ENCODE peak calls at places on chromosomes 5 and 9, in ten cellular contexts. One of them, this sample, is unnamed.

GRCh38 chr9:116574027-116574679 is 113.0 kb upstream of the TRIM32 start:
- DNase-seq in neural progenitor cell: no peak
- DNase-seq in body of pancreas: peak
- DNase-seq in uterus: no peak
- DNase-seq in aorta: no peak
- DNase-seq in upper lobe of left lung: peak
- DNase-seq in CD4-positive, alpha-beta T cell: no peak
- DNase-seq in WERI-Rb-1: peak
- DNase-seq in AG04450: no peak
- DNase-seq in RWPE1: no peak
- DNase-seq in this sample: no peak

GRCh38 chr9:83444110-83444509 is 94.1 kb downstream of the FRMD3 start:
- DNase-seq in AG04450: no peak
- DNase-seq in CD4-positive, alpha-beta T cell: no peak
- DNase-seq in RWPE1: no peak
- DNase-seq in neural progenitor cell: no peak
- DNase-seq in uterus: peak
- DNase-seq in body of pancreas: no peak
- DNase-seq in aorta: peak
- DNase-seq in upper lobe of left lung: no peak
- DNase-seq in WERI-Rb-1: no peak
- DNase-seq in this sample: peak

GRCh38 chr5:170149206-170149515 is 43.5 kb downstream of the FOXI1 start:
- DNase-seq in RWPE1: no peak
- DNase-seq in neural progenitor cell: no peak
- DNase-seq in WERI-Rb-1: no peak
- DNase-seq in body of pancreas: no peak
- DNase-seq in CD4-positive, alpha-beta T cell: no peak
- DNase-seq in AG04450: no peak
- DNase-seq in uterus: no peak
- DNase-seq in upper lobe of left lung: no peak
- DNase-seq in aorta: no peak
- DNase-seq in this sample: no peak

GRCh38 chr5:62727184-62727583 is 148.6 kb downstream of the LRRC70 start:
- DNase-seq in CD4-positive, alpha-beta T cell: no peak
- DNase-seq in upper lobe of left lung: no peak
- DNase-seq in WERI-Rb-1: no peak
- DNase-seq in uterus: no peak
- DNase-seq in AG04450: no peak
- DNase-seq in aorta: no peak
- DNase-seq in body of pancreas: no peak
- DNase-seq in neural progenitor cell: no peak
- DNase-seq in RWPE1: no peak
- DNase-seq in this sample: no peak

GRCh38 chr9:81374881-81375280 is 314.5 kb downstream of the TLE1 start:
- DNase-seq in uterus: no peak
- DNase-seq in CD4-positive, alpha-beta T cell: no peak
- DNase-seq in AG04450: no peak
- DNase-seq in upper lobe of left lung: no peak
- DNase-seq in aorta: no peak
- DNase-seq in RWPE1: no peak
- DNase-seq in body of pancreas: no peak
- DNase-seq in neural progenitor cell: no peak
- DNase-seq in WERI-Rb-1: no peak
- DNase-seq in this sample: no peak

GRCh38 chr9:33782395-33783152 is 12.8 kb upstream of the PRSS3 start:
- DNase-seq in RWPE1: no peak
- DNase-seq in aorta: no peak
- DNase-seq in AG04450: peak
- DNase-seq in upper lobe of left lung: no peak
- DNase-seq in WERI-Rb-1: no peak
- DNase-seq in body of pancreas: no peak
- DNase-seq in neural progenitor cell: no peak
- DNase-seq in uterus: no peak
- DNase-seq in CD4-positive, alpha-beta T cell: no peak
- DNase-seq in this sample: no peak

GRCh38 chr9:110192531-110193326 is 15.2 kb downstream of the C9orf152 start:
- DNase-seq in body of pancreas: no peak
- DNase-seq in WERI-Rb-1: no peak
- DNase-seq in CD4-positive, alpha-beta T cell: no peak
- DNase-seq in upper lobe of left lung: peak
- DNase-seq in uterus: peak
- DNase-seq in aorta: peak
- DNase-seq in neural progenitor cell: no peak
- DNase-seq in AG04450: peak
- DNase-seq in RWPE1: no peak
- DNase-seq in this sample: peak

GRCh38 chr9:79256691-79257213 is 315.0 kb upstream of the TLE4 start:
- DNase-seq in neural progenitor cell: peak
- DNase-seq in body of pancreas: peak
- DNase-seq in uterus: no peak
- DNase-seq in CD4-positive, alpha-beta T cell: no peak
- DNase-seq in AG04450: no peak
- DNase-seq in upper lobe of left lung: no peak
- DNase-seq in aorta: no peak
- DNase-seq in RWPE1: peak
- DNase-seq in WERI-Rb-1: peak
- DNase-seq in this sample: no peak

GRCh38 chr9:101485873-101486692 is 47.6 kb upstream of the RNF20 start:
- DNase-seq in upper lobe of left lung: no peak
- DNase-seq in WERI-Rb-1: peak
- DNase-seq in neural progenitor cell: peak
- DNase-seq in aorta: peak
- DNase-seq in RWPE1: peak
- DNase-seq in CD4-positive, alpha-beta T cell: no peak
- DNase-seq in AG04450: no peak
- DNase-seq in body of pancreas: peak
- DNase-seq in uterus: peak
- DNase-seq in this sample: peak

GRCh38 chr5:14849516-14850294 is 21.9 kb downstream of the ANKH start:
- DNase-seq in CD4-positive, alpha-beta T cell: no peak
- DNase-seq in WERI-Rb-1: no peak
- DNase-seq in RWPE1: peak
- DNase-seq in body of pancreas: no peak
- DNase-seq in neural progenitor cell: no peak
- DNase-seq in aorta: no peak
- DNase-seq in AG04450: no peak
- DNase-seq in upper lobe of left lung: no peak
- DNase-seq in uterus: no peak
- DNase-seq in this sample: no peak

DNA sequence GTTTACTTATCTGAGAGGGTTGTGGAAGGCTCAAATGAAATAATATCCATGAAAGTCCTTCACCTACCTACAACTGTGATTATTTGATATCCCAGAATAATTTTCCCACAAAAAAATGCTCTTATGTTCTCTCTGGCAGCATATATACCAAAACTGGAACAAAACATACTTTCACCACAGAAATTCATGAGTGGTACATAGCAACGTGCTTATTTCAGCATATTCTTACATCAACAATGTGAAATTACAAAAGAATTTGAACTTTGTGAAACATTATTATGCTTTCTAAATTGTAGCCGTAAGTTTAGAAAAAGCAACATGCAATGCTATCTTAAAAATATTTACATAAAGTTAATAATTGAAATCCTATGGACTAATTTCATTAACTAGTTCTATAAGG is 137.1 kb downstream of the GABRB2 start:
- DNase-seq in WERI-Rb-1: no peak
- DNase-seq in uterus: no peak
- DNase-seq in aorta: no peak
- DNase-seq in upper lobe of left lung: no peak
- DNase-seq in AG04450: no peak
- DNase-seq in CD4-positive, alpha-beta T cell: no peak
- DNase-seq in body of pancreas: no peak
- DNase-seq in neural progenitor cell: no peak
- DNase-seq in RWPE1: no peak
- DNase-seq in this sample: no peak
- H3K27ac ChIP-seq in WERI-Rb-1: no peak
- H3K27ac ChIP-seq in uterus: no peak
- H3K27ac ChIP-seq in aorta: no peak
- H3K27ac ChIP-seq in upper lobe of left lung: no peak
- H3K27ac ChIP-seq in AG04450: no peak
- H3K27ac ChIP-seq in CD4-positive, alpha-beta T cell: no peak
- H3K27ac ChIP-seq in body of pancreas: no peak
- H3K27ac ChIP-seq in neural progenitor cell: no peak
- H3K27ac ChIP-seq in RWPE1: no peak
- H3K27ac ChIP-seq in this sample: no peak

GRCh38 chr5:156473271-156473935 is 146.4 kb downstream of the SGCD start:
- DNase-seq in uterus: no peak
- DNase-seq in WERI-Rb-1: no peak
- DNase-seq in aorta: no peak
- DNase-seq in upper lobe of left lung: no peak
- DNase-seq in body of pancreas: no peak
- DNase-seq in neural progenitor cell: no peak
- DNase-seq in AG04450: no peak
- DNase-seq in CD4-positive, alpha-beta T cell: no peak
- DNase-seq in RWPE1: peak
- DNase-seq in this sample: no peak
- H3K27ac ChIP-seq in uterus: no peak
- H3K27ac ChIP-seq in WERI-Rb-1: no peak
- H3K27ac ChIP-seq in aorta: no peak
- H3K27ac ChIP-seq in upper lobe of left lung: no peak
- H3K27ac ChIP-seq in body of pancreas: no peak
- H3K27ac ChIP-seq in neural progenitor cell: no peak
- H3K27ac ChIP-seq in AG04450: no peak
- H3K27ac ChIP-seq in CD4-positive, alpha-beta T cell: no peak
- H3K27ac ChIP-seq in RWPE1: no peak
- H3K27ac ChIP-seq in this sample: no peak

DNA sequence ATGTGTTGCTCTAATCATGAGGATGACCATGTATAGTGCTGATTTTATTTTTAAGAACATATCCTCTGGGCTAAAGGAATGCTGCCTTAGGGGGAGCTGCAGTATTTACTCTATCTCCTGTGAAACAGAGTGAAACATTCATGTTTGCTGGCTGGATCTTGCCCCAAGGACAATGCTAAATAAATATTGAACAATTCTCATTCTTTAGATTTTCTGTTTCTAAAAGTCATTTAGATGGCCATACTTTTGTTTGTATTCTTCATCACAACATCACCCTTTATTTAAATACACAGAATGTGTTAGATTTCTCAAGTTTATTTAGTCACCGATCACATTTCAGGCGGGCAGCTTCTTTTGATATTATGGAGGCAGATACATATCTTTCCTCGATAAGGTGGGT is 103.3 kb downstream of the ARHGEF28 start:
- DNase-seq in uterus: no peak
- DNase-seq in neural progenitor cell: no peak
- DNase-seq in upper lobe of left lung: no peak
- DNase-seq in CD4-positive, alpha-beta T cell: no peak
- DNase-seq in WERI-Rb-1: no peak
- DNase-seq in aorta: no peak
- DNase-seq in RWPE1: no peak
- DNase-seq in body of pancreas: peak
- DNase-seq in AG04450: no peak
- DNase-seq in this sample: no peak
- H3K27ac ChIP-seq in uterus: peak
- H3K27ac ChIP-seq in neural progenitor cell: no peak
- H3K27ac ChIP-seq in upper lobe of left lung: no peak
- H3K27ac ChIP-seq in CD4-positive, alpha-beta T cell: no peak
- H3K27ac ChIP-seq in WERI-Rb-1: no peak
- H3K27ac ChIP-seq in aorta: peak
- H3K27ac ChIP-seq in RWPE1: no peak
- H3K27ac ChIP-seq in body of pancreas: peak
- H3K27ac ChIP-seq in AG04450: no peak
- H3K27ac ChIP-seq in this sample: no peak

GRCh38 chr5:139951983-139952382 is 91.1 kb downstream of the NRG2 start:
- DNase-seq in uterus: no peak
- DNase-seq in CD4-positive, alpha-beta T cell: no peak
- DNase-seq in WERI-Rb-1: no peak
- DNase-seq in AG04450: no peak
- DNase-seq in aorta: no peak
- DNase-seq in neural progenitor cell: no peak
- DNase-seq in body of pancreas: no peak
- DNase-seq in upper lobe of left lung: no peak
- DNase-seq in RWPE1: no peak
- DNase-seq in this sample: no peak
- H3K27ac ChIP-seq in uterus: no peak
- H3K27ac ChIP-seq in CD4-positive, alpha-beta T cell: no peak
- H3K27ac ChIP-seq in WERI-Rb-1: no peak
- H3K27ac ChIP-seq in AG04450: no peak
- H3K27ac ChIP-seq in aorta: no peak
- H3K27ac ChIP-seq in neural progenitor cell: no peak
- H3K27ac ChIP-seq in body of pancreas: no peak
- H3K27ac ChIP-seq in upper lobe of left lung: no peak
- H3K27ac ChIP-seq in RWPE1: no peak
- H3K27ac ChIP-seq in this sample: no peak

GRCh38 chr9:89478821-89479668 is 18.9 kb downstream of the SEMA4D start:
- DNase-seq in AG04450: no peak
- DNase-seq in aorta: no peak
- DNase-seq in neural progenitor cell: no peak
- DNase-seq in WERI-Rb-1: no peak
- DNase-seq in body of pancreas: no peak
- DNase-seq in upper lobe of left lung: no peak
- DNase-seq in RWPE1: no peak
- DNase-seq in uterus: no peak
- DNase-seq in CD4-positive, alpha-beta T cell: peak
- DNase-seq in this sample: no peak
- H3K27ac ChIP-seq in AG04450: no peak
- H3K27ac ChIP-seq in aorta: no peak
- H3K27ac ChIP-seq in neural progenitor cell: no peak
- H3K27ac ChIP-seq in WERI-Rb-1: no peak
- H3K27ac ChIP-seq in body of pancreas: no peak
- H3K27ac ChIP-seq in upper lobe of left lung: no peak
- H3K27ac ChIP-seq in RWPE1: no peak
- H3K27ac ChIP-seq in uterus: no peak
- H3K27ac ChIP-seq in CD4-positive, alpha-beta T cell: peak
- H3K27ac ChIP-seq in this sample: no peak

This sample was measured in testis.